ENCODE peak calls at places on chromosomes 12 and 14, in nine cellular contexts. One of them, this sample, is unnamed.

GRCh38 chr14:99004112-99004511 is 267.9 kb downstream of the BCL11B start:
- DNase-seq in neural progenitor cell: no peak
- DNase-seq in cerebellar nuclear complex: no peak
- DNase-seq in WTC11: no peak
- DNase-seq in tibial artery: no peak
- DNase-seq in NCI-H748 treated with DMSO at 0.1 percent for 48 hours: no peak
- DNase-seq in activated CD4-positive, alpha-beta T cell treated with anti-CD3 and anti-CD28 coated beads, Interleukin-2, amount 50 U/mL, for 1 hour: no peak
- DNase-seq in erythroblast: no peak
- DNase-seq in type B pancreatic cell: no peak
- DNase-seq in this sample: no peak

GRCh38 chr12:27969011-27969900 is 3.3 kb downstream of the PTHLH start:
- DNase-seq in neural progenitor cell: peak; percentile 54
- DNase-seq in cerebellar nuclear complex: no peak
- DNase-seq in WTC11: peak; percentile 52
- DNase-seq in tibial artery: peak; percentile 24
- DNase-seq in NCI-H748 treated with DMSO at 0.1 percent for 48 hours: no peak
- DNase-seq in activated CD4-positive, alpha-beta T cell treated with anti-CD3 and anti-CD28 coated beads, Interleukin-2, amount 50 U/mL, for 1 hour: no peak
- DNase-seq in erythroblast: peak; percentile 19
- DNase-seq in type B pancreatic cell: no peak
- DNase-seq in this sample: no peak

GRCh38 chr12:31323466-31324115 is 2.4 kb downstream of the SINHCAF start:
- DNase-seq in neural progenitor cell: no peak
- DNase-seq in cerebellar nuclear complex: no peak
- DNase-seq in WTC11: peak; percentile 29
- DNase-seq in tibial artery: peak; percentile 41
- DNase-seq in NCI-H748 treated with DMSO at 0.1 percent for 48 hours: no peak
- DNase-seq in activated CD4-positive, alpha-beta T cell treated with anti-CD3 and anti-CD28 coated beads, Interleukin-2, amount 50 U/mL, for 1 hour: peak; percentile 56
- DNase-seq in erythroblast: peak; percentile 85
- DNase-seq in type B pancreatic cell: no peak
- DNase-seq in this sample: peak; percentile 44

GRCh38 chr12:78519422-78519821 is 345.2 kb upstream of the SYT1 start:
- DNase-seq in neural progenitor cell: no peak
- DNase-seq in cerebellar nuclear complex: no peak
- DNase-seq in WTC11: no peak
- DNase-seq in tibial artery: no peak
- DNase-seq in NCI-H748 treated with DMSO at 0.1 percent for 48 hours: no peak
- DNase-seq in activated CD4-positive, alpha-beta T cell treated with anti-CD3 and anti-CD28 coated beads, Interleukin-2, amount 50 U/mL, for 1 hour: no peak
- DNase-seq in erythroblast: no peak
- DNase-seq in type B pancreatic cell: no peak
- DNase-seq in this sample: no peak

GRCh38 chr12:124428136-124428791 is 133.4 kb downstream of the RFLNA start:
- DNase-seq in neural progenitor cell: no peak
- DNase-seq in cerebellar nuclear complex: no peak
- DNase-seq in WTC11: no peak
- DNase-seq in tibial artery: no peak
- DNase-seq in NCI-H748 treated with DMSO at 0.1 percent for 48 hours: no peak
- DNase-seq in activated CD4-positive, alpha-beta T cell treated with anti-CD3 and anti-CD28 coated beads, Interleukin-2, amount 50 U/mL, for 1 hour: no peak
- DNase-seq in erythroblast: peak; percentile 13
- DNase-seq in type B pancreatic cell: no peak
- DNase-seq in this sample: no peak

GRCh38 chr14:59848671-59849070 is 21.9 kb downstream of the RTN1 start:
- DNase-seq in neural progenitor cell: no peak
- DNase-seq in cerebellar nuclear complex: no peak
- DNase-seq in WTC11: no peak
- DNase-seq in tibial artery: no peak
- DNase-seq in NCI-H748 treated with DMSO at 0.1 percent for 48 hours: no peak
- DNase-seq in activated CD4-positive, alpha-beta T cell treated with anti-CD3 and anti-CD28 coated beads, Interleukin-2, amount 50 U/mL, for 1 hour: no peak
- DNase-seq in erythroblast: no peak
- DNase-seq in type B pancreatic cell: no peak
- DNase-seq in this sample: no peak

GRCh38 chr12:110941391-110941790 is 21.0 kb upstream of the MYL2 start:
- DNase-seq in neural progenitor cell: no peak
- DNase-seq in cerebellar nuclear complex: no peak
- DNase-seq in WTC11: no peak
- DNase-seq in tibial artery: no peak
- DNase-seq in NCI-H748 treated with DMSO at 0.1 percent for 48 hours: no peak
- DNase-seq in activated CD4-positive, alpha-beta T cell treated with anti-CD3 and anti-CD28 coated beads, Interleukin-2, amount 50 U/mL, for 1 hour: no peak
- DNase-seq in erythroblast: no peak
- DNase-seq in type B pancreatic cell: no peak
- DNase-seq in this sample: no peak

GRCh38 chr12:2979806-2980205 is 20.6 kb downstream of the TEAD4 start:
- DNase-seq in neural progenitor cell: no peak
- DNase-seq in cerebellar nuclear complex: no peak
- DNase-seq in WTC11: no peak
- DNase-seq in tibial artery: no peak
- DNase-seq in NCI-H748 treated with DMSO at 0.1 percent for 48 hours: no peak
- DNase-seq in activated CD4-positive, alpha-beta T cell treated with anti-CD3 and anti-CD28 coated beads, Interleukin-2, amount 50 U/mL, for 1 hour: no peak
- DNase-seq in erythroblast: no peak
- DNase-seq in type B pancreatic cell: no peak
- DNase-seq in this sample: no peak

This sample was measured in K562.